ENCODE peak calls at places on chromosome 22, in seven cellular contexts. B, G, J, K, C, R and V are unnamed samples.

GRCh38 chr22:40250608-40251007 is 72.9 kb downstream of the TNRC6B start:
- DNase-seq in B (no peak), G (peak), J (no peak), K (no peak), C (no peak), R (no peak), V (no peak)

GRCh38 chr22:30332551-30332950 is 5.8 kb upstream of the TBC1D10A start:
- DNase-seq in B (no peak), G (no peak), J (no peak), K (no peak), C (no peak), R (no peak), V (no peak)

GRCh38 chr22:31734512-31734911 is 15.4 kb downstream of the PRR14L start:
- DNase-seq in B (peak), G (no peak), J (no peak), K (peak), C (no peak), R (no peak), V (peak)

GRCh38 chr22:18113680-18114394 is 3.2 kb downstream of the TUBA8 start:
- DNase-seq in B (no peak), G (no peak), J (no peak), K (no peak), C (no peak), R (no peak), V (no peak)

GRCh38 chr22:45960477-45961386 is 16.2 kb downstream of the WNT7B start:
- DNase-seq in B (no peak), G (no peak), J (no peak), K (no peak), C (no peak), R (no peak), V (no peak)

GRCh38 chr22:27075028-27075678 is 417.8 kb downstream of the MIAT start:
- DNase-seq in B (no peak), G (no peak), J (no peak), K (no peak), C (no peak), R (no peak), V (no peak)

GRCh38 chr22:41094036-41094435 is 1.6 kb downstream of the EP300 start:
- DNase-seq in B (no peak), G (no peak), J (no peak), K (peak), C (no peak), R (no peak), V (peak)

GRCh38 chr22:41699264-41700104 is at the start of gene MEI1:
- DNase-seq in B (no peak), G (peak), J (no peak), K (peak), C (peak), R (peak), V (no peak)

GRCh38 chr22:31474743-31475142 is 14.9 kb downstream of the EIF4ENIF1 start:
- DNase-seq in B (no peak), G (no peak), J (no peak), K (no peak), C (no peak), R (no peak), V (no peak)

GRCh38 chr22:44188316-44188715 is 7.6 kb downstream of the PARVG start:
- DNase-seq in B (no peak), G (no peak), J (no peak), K (no peak), C (no peak), R (no peak), V (no peak)

GRCh38 chr22:37303821-37304274 is 21.5 kb downstream of the CYTH4 start:
- DNase-seq in B (peak), G (no peak), J (no peak), K (peak), C (no peak), R (peak), V (peak)

GRCh38 chr22:20389288-20389687 is 4.7 kb upstream of the ZNF74 start:
- DNase-seq in B (no peak), G (no peak), J (no peak), K (no peak), C (no peak), R (no peak), V (no peak)

GRCh38 chr22:19644314-19645223 is 69.7 kb upstream of the SEPTIN5 start:
- DNase-seq in B (no peak), G (no peak), J (no peak), K (no peak), C (no peak), R (no peak), V (no peak)

GRCh38 chr22:41598081-41598480 is 8.4 kb upstream of the PMM1 start:
- DNase-seq in B (peak), G (no peak), J (no peak), K (peak), C (no peak), R (peak), V (no peak)

GRCh38 chr22:39241632-39242388 is 3.0 kb downstream of the PDGFB start:
- DNase-seq in B (no peak), G (no peak), J (no peak), K (peak), C (peak), R (no peak), V (no peak)

GRCh38 chr22:22882033-22882717 is 5.4 kb upstream of the IGLL5 start:
- DNase-seq in B (no peak), G (no peak), J (no peak), K (peak), C (no peak), R (no peak), V (no peak)

GRCh38 chr22:46613606-46613997 is 6.6 kb upstream of the GRAMD4 start:
- DNase-seq in B (peak), G (no peak), J (no peak), K (no peak), C (no peak), R (no peak), V (no peak)

GRCh38 chr22:42560381-42560780 is 6.6 kb downstream of the SERHL2 start:
- DNase-seq in B (no peak), G (no peak), J (no peak), K (peak), C (no peak), R (no peak), V (no peak)

GRCh38 chr22:17890245-17890671 is 116.0 kb upstream of the BID start:
- DNase-seq in B (peak), G (no peak), J (peak), K (peak), C (no peak), R (no peak), V (no peak)

GRCh38 chr22:48853627-48854240 is 973.9 kb downstream of the BRD1 start:
- DNase-seq in B (no peak), G (no peak), J (no peak), K (no peak), C (peak), R (no peak), V (no peak)

GRCh38 chr22:38172489-38173155 is 9.0 kb downstream of the PLA2G6 start:
- DNase-seq in B (peak), G (no peak), J (no peak), K (no peak), C (peak), R (no peak), V (peak)

GRCh38 chr22:49827853-49828598 is at the start of gene BRD1:
- DNase-seq in B (no peak), G (peak), J (peak), K (peak), C (peak), R (no peak), V (no peak)

GRCh38 chr22:36201630-36202312 is at the start of gene APOL4:
- DNase-seq in B (no peak), G (no peak), J (no peak), K (no peak), C (peak), R (no peak), V (no peak)

GRCh38 chr22:24969588-24970301 is 17.2 kb downstream of the KIAA1671 start:
- DNase-seq in B (peak), G (no peak), J (peak), K (peak), C (no peak), R (peak), V (peak)

GRCh38 chr22:27748355-27749168 is 53.0 kb downstream of the MN1 start:
- DNase-seq in B (peak), G (no peak), J (no peak), K (no peak), C (no peak), R (no peak), V (no peak)

GRCh38 chr22:44880588-44881245 is 128.3 kb downstream of the ARHGAP8 start:
- DNase-seq in B (no peak), G (no peak), J (no peak), K (no peak), C (no peak), R (no peak), V (no peak)

GRCh38 chr22:30591191-30591587 is 521 bp downstream of the PES1 start:
- DNase-seq in B (no peak), G (no peak), J (no peak), K (peak), C (no peak), R (no peak), V (no peak)

GRCh38 chr22:24115247-24116207 is 65.8 kb upstream of the SUSD2 start:
- DNase-seq in B (no peak), G (no peak), J (no peak), K (no peak), C (no peak), R (no peak), V (no peak)

GRCh38 chr22:28568099-28568498 is 111.5 kb downstream of the TTC28 start:
- DNase-seq in B (no peak), G (no peak), J (no peak), K (no peak), C (no peak), R (no peak), V (no peak)

GRCh38 chr22:30889268-30889995 is 79.1 kb downstream of the MORC2 start:
- DNase-seq in B (no peak), G (no peak), J (no peak), K (no peak), C (no peak), R (no peak), V (no peak)